ENCODE peak calls at places on chromosomes 3 and 15, in four cellular contexts. T, H, P and Y are unnamed samples.

GRCh38 chr15:63000706-63001105 is 41.8 kb upstream of the TPM1 start:
- DNase-seq in T (no peak), P (no peak), H (no peak), Y (no peak)

GRCh38 chr15:74213858-74214284 is 11.3 kb upstream of the STRA6 start:
- DNase-seq in T (peak; percentile 35), H (no peak), P (peak; percentile 31), Y (no peak)

GRCh38 chr3:169659858-169660614 is 3.5 kb downstream of the MECOM start:
- DNase-seq in T (peak; percentile 39), H (no peak), P (no peak), Y (no peak)

GRCh38 chr3:150636258-150636657 is 33.1 kb downstream of the SELENOT start:
- DNase-seq in P (no peak), T (no peak), H (no peak), Y (no peak)

GRCh38 chr3:105848821-105849220 is 20.0 kb downstream of the CBLB start:
- DNase-seq in T (no peak), P (no peak), H (no peak), Y (no peak)

GRCh38 chr15:73927003-73927475 is 777 bp downstream of the LOXL1 start:
- DNase-seq in H (no peak), P (no peak), T (peak; percentile 65), Y (no peak)

GRCh38 chr15:91047545-91048199 is 25.3 kb upstream of the VPS33B start:
- DNase-seq in P (no peak), T (no peak), H (no peak), Y (no peak)

GRCh38 chr15:66754789-66755188 is 52.8 kb downstream of the SMAD6 start:
- DNase-seq in T (no peak), P (no peak), H (no peak), Y (no peak)

GRCh38 chr3:142210144-142210543 is 15.2 kb downstream of the GK5 start:
- DNase-seq in T (no peak), P (no peak), H (no peak), Y (no peak)

GRCh38 chr15:39624806-39625205 is 43.9 kb downstream of the THBS1 start:
- DNase-seq in H (peak; percentile 50), P (no peak), T (no peak), Y (no peak)

GRCh38 chr3:96370637-96371036 is 443.8 kb upstream of the EPHA6 start:
- DNase-seq in T (no peak), P (no peak), H (no peak), Y (no peak)

GRCh38 chr3:155270063-155270462 is 23.4 kb downstream of the STRIT1 start:
- DNase-seq in H (no peak), P (no peak), T (no peak), Y (no peak)

GRCh38 chr3:94423566-94423965 is 360.7 kb downstream of the NSUN3 start:
- DNase-seq in P (no peak), T (no peak), H (no peak), Y (no peak)

GRCh38 chr3:194135516-194135805 is 487 bp upstream of the HES1 start:
- DNase-seq in T (no peak), H (no peak), P (no peak), Y (no peak)

GRCh38 chr3:194137314-194138097 is 1.6 kb downstream of the HES1 start:
- DNase-seq in H (peak; percentile 29), P (peak; percentile 60), T (peak; percentile 60), Y (no peak)

GRCh38 chr3:194136519-194137313 is 768 bp downstream of the HES1 start:
- DNase-seq in H (peak; percentile 14), T (peak; percentile 50), P (no peak), Y (peak; percentile 32)

GRCh38 chr3:194134757-194135515 is 1.0 kb upstream of the HES1 start:
- DNase-seq in P (peak; percentile 84), T (peak; percentile 95), H (peak; percentile 93), Y (peak; percentile 97)

GRCh38 chr3:194135806-194136518 is at the start of gene HES1:
- DNase-seq in P (peak; percentile 95), T (peak; percentile 93), H (peak; percentile 95), Y (peak; percentile 81)
- TF ChIP-seq NR3C1 in P (no peak), T (no peak), H (no peak), Y (no peak)

GRCh38 chr15:77664428-77664827 is 31.7 kb upstream of the LINGO1 start:
- DNase-seq in T (no peak), H (no peak), P (no peak), Y (no peak)
- TF ChIP-seq NR3C1 in T (no peak), H (no peak), P (no peak), Y (no peak)

GRCh38 chr3:13851997-13852637 is 27.8 kb downstream of the WNT7A start:
- DNase-seq in T (no peak), P (no peak), H (no peak), Y (no peak)
- TF ChIP-seq NR3C1 in T (no peak), P (no peak), H (no peak), Y (no peak)

GRCh38 chr3:9201278-9201677 is 48.2 kb downstream of the SRGAP3 start:
- DNase-seq in P (no peak), T (no peak), H (no peak), Y (no peak)
- TF ChIP-seq NR3C1 in P (no peak), T (no peak), H (no peak), Y (no peak)

DNA sequence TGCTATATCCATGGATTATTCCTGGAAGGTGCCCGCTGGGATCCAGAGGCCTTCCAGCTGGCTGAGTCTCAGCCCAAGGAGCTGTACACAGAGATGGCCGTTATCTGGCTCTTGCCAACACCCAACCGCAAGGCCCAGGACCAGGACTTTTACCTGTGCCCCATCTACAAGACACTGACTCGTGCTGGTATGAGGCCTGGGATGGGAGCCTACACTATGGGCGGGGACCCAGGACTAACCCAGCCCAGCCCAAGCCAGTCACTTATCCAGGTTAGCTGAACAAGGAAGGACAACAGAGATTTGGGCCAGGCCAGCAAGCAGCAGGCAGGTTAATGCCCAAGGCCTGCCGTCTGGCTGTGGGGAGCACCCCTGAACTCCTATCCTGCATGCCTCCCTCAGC is 45.3 kb downstream of the SEMA3G start:
- DNase-seq in H (no peak), P (no peak), T (no peak), Y (no peak)
- TF ChIP-seq NR3C1 in H (no peak), P (no peak), T (no peak), Y (no peak)

GRCh38 chr3:160458151-160458550 is 8.6 kb upstream of the TRIM59 start:
- DNase-seq in T (no peak), H (no peak), P (no peak), Y (no peak)
- TF ChIP-seq NR3C1 in T (no peak), H (no peak), P (no peak), Y (no peak)

DNA sequence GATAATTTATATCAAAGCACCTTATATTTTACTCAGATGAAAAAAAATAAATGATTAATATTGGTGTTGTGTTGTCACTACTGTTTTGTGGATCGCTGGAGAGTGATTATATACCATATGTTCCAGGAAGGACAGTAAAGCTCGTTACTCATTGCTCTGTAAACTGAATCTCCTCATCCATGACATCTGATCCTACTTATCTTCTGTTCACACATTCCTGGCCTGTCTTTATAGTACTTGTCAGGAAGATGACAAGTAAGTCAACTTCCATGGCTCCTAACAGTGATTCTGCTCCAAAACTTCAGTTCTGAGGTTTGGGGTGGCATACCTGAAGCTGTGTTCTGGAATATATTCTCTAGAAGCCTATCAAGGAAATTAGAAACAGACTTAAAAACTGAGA is 288.9 kb downstream of the ZBBX start:
- DNase-seq in H (no peak), P (no peak), T (no peak), Y (no peak)
- TF ChIP-seq NR3C1 in H (no peak), P (no peak), T (no peak), Y (no peak)

DNA sequence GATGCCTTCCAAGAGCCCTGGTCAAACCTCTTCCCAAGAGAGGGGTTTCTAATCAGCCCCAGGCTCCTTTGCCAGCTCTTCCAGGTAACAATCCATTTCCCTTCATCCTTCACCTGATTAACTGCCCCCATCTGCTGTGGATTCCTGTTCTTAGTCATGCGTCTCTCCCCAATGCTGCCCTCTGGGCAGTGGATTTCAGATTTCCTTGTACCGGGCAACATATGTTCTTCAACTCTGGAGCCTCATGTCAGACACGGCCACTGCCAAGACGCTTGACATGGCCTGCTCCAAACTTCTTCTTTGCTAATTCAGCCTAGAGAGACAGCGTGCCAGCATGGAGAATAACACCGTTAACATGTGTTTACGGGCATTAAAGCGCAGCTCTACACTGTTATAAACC is 1035.2 kb upstream of the NR2F2 start:
- DNase-seq in T (no peak), H (no peak), P (no peak), Y (no peak)
- TF ChIP-seq NR3C1 in T (no peak), H (no peak), P (no peak), Y (no peak)

DNA sequence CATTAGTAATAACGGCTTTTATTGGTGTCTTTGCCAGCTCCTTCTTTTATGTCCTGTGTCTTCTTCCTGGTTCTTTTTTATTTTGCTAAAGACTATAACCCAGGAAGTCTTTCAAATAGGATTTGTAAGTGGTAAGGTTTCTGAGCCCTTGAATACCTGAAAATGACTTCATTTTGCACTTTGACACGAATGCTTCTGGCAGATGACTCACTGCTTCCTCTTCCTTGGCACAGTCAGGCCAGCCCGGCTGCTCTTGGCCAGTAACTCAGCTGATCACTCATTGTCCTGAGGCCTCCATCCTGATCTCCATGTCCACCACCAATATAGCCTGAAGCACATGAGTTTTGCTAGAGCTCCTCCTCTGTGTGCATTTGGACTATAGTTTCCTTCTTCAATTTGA is 48.7 kb upstream of the NR2E3 start:
- DNase-seq in T (no peak), H (peak; percentile 60), P (no peak), Y (peak; percentile 62)
- TF ChIP-seq NR3C1 in T (no peak), H (no peak), P (no peak), Y (no peak)

DNA sequence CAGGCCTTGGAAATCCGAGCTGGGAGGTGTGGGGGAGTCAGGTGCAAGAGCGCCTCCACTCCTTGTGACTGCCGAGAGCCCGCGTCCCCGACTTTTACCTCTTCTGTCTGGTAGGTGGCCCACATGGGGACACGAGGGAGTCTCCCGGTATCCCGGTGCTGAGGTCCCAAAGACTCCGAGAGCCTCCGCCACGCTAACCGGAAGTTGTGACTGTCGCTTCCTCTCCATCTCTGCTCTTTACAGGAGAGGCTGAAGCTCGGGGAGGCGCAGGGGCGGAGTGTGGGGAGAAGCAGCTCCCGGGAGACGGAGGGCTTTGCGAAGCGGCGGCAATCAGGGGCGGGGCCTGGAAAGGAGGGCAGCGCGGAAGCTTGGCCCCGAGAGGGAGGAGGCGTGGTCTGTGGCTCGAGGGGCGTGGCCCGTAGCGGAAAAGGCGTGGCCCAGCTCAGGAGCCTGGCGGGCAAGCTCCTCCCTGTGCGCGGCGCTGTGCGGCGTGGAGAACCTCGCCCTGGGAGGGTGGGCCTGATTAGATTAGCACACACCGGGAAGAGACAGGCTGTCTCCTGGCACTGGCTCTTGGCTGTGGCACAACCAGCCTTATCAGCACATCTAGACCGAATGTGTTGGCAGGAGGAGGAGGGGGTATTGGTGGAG is 143.9 kb downstream of the GABRB3 start:
- DNase-seq in H (no peak), P (peak; percentile 75), T (peak; percentile 91), Y (peak; percentile 97)
- TF ChIP-seq NR3C1 in H (no peak), P (no peak), T (no peak), Y (no peak)